ENCODE peak calls at places on chromosome 9, in seven cellular contexts. T is spleen, X is OCI-LY7, G is RWPE1, A is hepatocyte, Y is ovary, W is fibroblast of mammary gland. Q is an unnamed sample.

GRCh38 chr9:117916291-117916690 is 212.1 kb downstream of the TLR4 start:
- DNase-seq in G (no peak), Y (no peak), A (no peak), W (no peak), T (no peak), X (no peak), Q (no peak)

GRCh38 chr9:113381909-113382411 is 5.2 kb upstream of the HDHD3 start:
- DNase-seq in W (no peak), T (peak; percentile 4), G (peak; percentile 55), X (no peak), A (peak; percentile 84), Y (no peak), Q (peak; percentile 72)

GRCh38 chr9:87278971-87279731 is 218.5 kb upstream of the DAPK1 start:
- DNase-seq in A (no peak), G (no peak), W (no peak), X (no peak), T (no peak), Y (no peak), Q (no peak)

GRCh38 chr9:115213777-115214428 is 95.9 kb upstream of the TNC start:
- DNase-seq in Y (no peak), W (peak; percentile 93), X (no peak), T (no peak), A (peak; percentile 69), G (peak; percentile 98), Q (peak; percentile 3)

GRCh38 chr9:3962467-3962866 is 337.4 kb downstream of the GLIS3 start:
- DNase-seq in A (peak; percentile 20), W (peak; percentile 55), G (no peak), X (no peak), Y (no peak), T (no peak), Q (no peak)

GRCh38 chr9:111454751-111455150 is 29.4 kb downstream of the ECPAS start:
- DNase-seq in T (no peak), G (no peak), W (no peak), A (no peak), Y (no peak), X (no peak), Q (no peak)

GRCh38 chr9:107169796-107170195 is 113.3 kb upstream of the RAD23B start:
- DNase-seq in X (no peak), G (no peak), Y (no peak), A (no peak), W (peak; percentile 10), T (no peak), Q (no peak)

GRCh38 chr9:14251146-14252071 is 62.5 kb downstream of the NFIB start:
- DNase-seq in X (no peak), T (no peak), W (peak; percentile 87), A (peak; percentile 78), G (peak; percentile 80), Y (peak; percentile 49), Q (peak; percentile 76)

GRCh38 chr9:133276001-133276884 is 1.2 kb upstream of the ABO start:
- DNase-seq in T (no peak), A (no peak), X (no peak), Y (no peak), G (no peak), W (no peak), Q (no peak)

GRCh38 chr9:124593080-124594058 is 86.2 kb upstream of the NR5A1 start:
- DNase-seq in Y (no peak), A (peak; percentile 17), G (no peak), W (peak; percentile 28), T (no peak), X (no peak), Q (no peak)

GRCh38 chr9:71363286-71363961 is 242.0 kb upstream of the TRPM3 start:
- DNase-seq in W (peak; percentile 37), T (no peak), G (no peak), Y (no peak), X (no peak), A (no peak), Q (no peak)

GRCh38 chr9:110807956-110808598 is 139.5 kb downstream of the MUSK start:
- DNase-seq in T (no peak), G (no peak), W (no peak), Y (no peak), A (no peak), X (no peak), Q (no peak)

GRCh38 chr9:27925815-27926214 is 352.5 kb upstream of the C9orf72 start:
- DNase-seq in T (no peak), W (no peak), A (no peak), X (no peak), Y (no peak), G (no peak), Q (no peak)

GRCh38 chr9:133705576-133705975 is 32.6 kb downstream of the SARDH start:
- DNase-seq in W (no peak), A (no peak), X (peak; percentile 32), Y (no peak), G (no peak), T (no peak), Q (no peak)

GRCh38 chr9:114291064-114291474 is 31.8 kb upstream of the ORM1 start:
- DNase-seq in G (peak; percentile 81), X (peak; percentile 61), T (peak; percentile 91), A (peak; percentile 77), W (peak; percentile 70), Y (peak; percentile 83), Q (peak; percentile 66)

DNA sequence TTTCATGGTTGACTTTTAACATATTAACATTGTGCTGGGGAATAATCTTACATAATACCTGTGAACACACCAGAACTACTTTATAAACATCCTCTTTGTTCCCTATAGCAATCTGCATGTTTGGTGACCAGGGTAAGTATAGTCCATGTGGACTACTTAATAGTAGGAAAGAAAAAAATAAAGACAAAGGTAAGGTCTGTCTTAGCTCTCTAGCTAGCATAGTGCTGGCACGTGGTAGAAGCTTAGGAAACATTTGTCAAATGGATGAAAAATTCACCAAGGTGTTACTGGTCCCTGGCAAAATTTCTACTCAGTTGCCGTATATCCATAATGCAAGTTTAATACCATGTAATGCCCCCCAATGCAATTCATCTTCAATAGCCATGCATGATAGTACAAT is 78.6 kb upstream of the ABCA1 start:
- DNase-seq in A (no peak), W (no peak), Y (no peak), T (no peak), G (no peak), X (no peak), Q (no peak)
- TF ChIP-seq CTCF in A (no peak), W (no peak), Y (no peak), T (no peak), G (no peak), X (no peak), Q (no peak)

DNA sequence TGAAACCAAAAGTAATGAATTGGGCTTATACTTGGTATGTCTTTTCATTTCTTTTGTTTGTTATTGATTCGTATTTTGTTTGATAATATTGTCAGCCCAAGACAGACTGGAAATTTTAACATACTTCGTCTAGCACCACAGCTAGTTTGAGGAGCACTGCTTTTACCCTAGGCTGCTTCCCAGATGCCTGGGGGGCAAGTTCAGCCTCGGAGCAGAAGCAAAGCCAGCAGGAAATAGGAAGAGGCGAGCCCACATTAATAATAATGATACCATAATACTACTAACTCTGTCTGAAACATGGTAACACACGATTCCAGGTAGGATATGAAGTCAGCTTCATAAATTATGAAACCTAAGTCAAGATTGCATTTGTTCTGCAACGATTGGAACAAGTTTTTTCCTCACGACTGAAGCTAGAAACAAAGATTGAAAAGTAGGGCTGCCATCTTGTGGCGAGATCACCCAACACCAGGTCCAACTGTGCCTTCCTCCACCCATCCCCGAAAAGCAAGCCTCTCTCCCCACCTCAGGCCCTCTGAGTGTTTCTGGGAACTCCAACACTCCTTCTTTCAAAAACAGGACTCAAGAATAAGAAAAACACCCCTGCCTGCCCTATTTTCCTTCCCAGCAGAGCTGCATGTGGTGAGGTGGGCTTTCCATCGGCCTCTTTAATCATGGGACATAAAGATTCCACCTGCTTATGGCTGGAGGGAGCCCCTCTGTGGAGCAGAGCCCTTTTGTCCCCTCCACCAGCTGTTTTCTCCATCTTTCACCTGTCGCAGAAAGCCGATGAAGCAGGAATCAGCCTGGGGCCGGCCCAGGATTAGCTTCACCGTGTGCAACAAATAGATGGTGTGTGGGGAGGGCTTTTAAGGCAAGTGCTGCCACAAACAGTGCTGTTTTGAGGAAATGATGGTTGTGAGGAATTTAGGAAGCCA is 236.3 kb downstream of the CAAP1 start:
- DNase-seq in T (no peak), G (peak; percentile 33), X (peak; percentile 5), W (peak; percentile 18), A (peak; percentile 28), Y (no peak), Q (peak; percentile 19)
- TF ChIP-seq CTCF in T (no peak), G (peak; percentile 43), X (peak; percentile 71), W (peak; percentile 45), A (peak; percentile 56), Y (no peak), Q (peak; percentile 22)

GRCh38 chr9:131815971-131816873 is 76.3 kb upstream of the RAPGEF1 start:
- DNase-seq in T (no peak), X (no peak), G (no peak), A (no peak), W (peak; percentile 26), Y (no peak), Q (no peak)
- TF ChIP-seq CTCF in T (no peak), X (no peak), G (no peak), A (no peak), W (no peak), Y (no peak), Q (no peak)

GRCh38 chr9:125603478-125604021 is 103.5 kb downstream of the MAPKAP1 start:
- DNase-seq in T (no peak), W (no peak), A (no peak), G (no peak), Y (no peak), X (no peak), Q (no peak)

GRCh38 chr9:125600194-125600593 is 106.8 kb downstream of the MAPKAP1 start:
- DNase-seq in G (no peak), T (no peak), A (peak; percentile 57), X (no peak), W (no peak), Y (no peak), Q (no peak)

GRCh38 chr9:125604189-125604588 is 102.8 kb downstream of the MAPKAP1 start:
- DNase-seq in W (no peak), G (no peak), X (no peak), Y (no peak), T (no peak), A (no peak), Q (no peak)

DNA sequence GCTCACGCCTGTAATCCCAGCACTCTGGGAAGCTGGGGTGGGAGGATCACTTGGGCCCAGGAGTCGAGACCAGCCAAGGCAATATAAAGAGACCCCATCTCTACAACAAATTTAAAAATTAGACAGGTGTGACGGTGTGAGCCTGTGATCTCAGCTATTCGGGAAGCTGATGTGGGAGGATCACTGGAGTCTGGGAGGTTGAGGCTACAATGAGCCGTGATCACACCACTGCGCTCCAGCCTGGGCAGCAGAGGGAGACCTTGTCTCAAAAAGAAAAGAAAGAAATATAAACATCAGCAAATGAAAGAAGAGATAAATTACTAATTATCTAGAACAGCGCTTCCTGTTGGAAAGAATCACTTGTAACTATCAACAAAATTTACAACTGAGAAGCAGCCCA is 105.0 kb downstream of the MAPKAP1 start:
- DNase-seq in T (no peak), Y (no peak), A (no peak), X (no peak), G (no peak), W (no peak), Q (no peak)
- TF ChIP-seq CTCF in T (no peak), Y (no peak), A (peak; percentile 9), X (peak; percentile 38), G (no peak), W (peak; percentile 4), Q (no peak)

Q was measured in Calu3.